ENCODE peak calls at places on chromosome 3, in nine cellular contexts. P is mammary epithelial cell, O is cardiac fibroblast, J is spleen, I is Panc1, G is skeletal muscle cell, D is sigmoid colon, Y is cardiac muscle cell, F is bronchial epithelial cell. A is an unnamed sample.

GRCh38 chr3:38312356-38312755 is 30.3 kb downstream of the SLC22A14 start:
- DNase-seq in J (no peak), O (no peak), I (no peak), P (no peak), F (no peak), Y (no peak), G (no peak), D (no peak), A (no peak)

GRCh38 chr3:151171145-151171544 is 31.9 kb downstream of the GPR171 start:
- DNase-seq in I (no peak), F (no peak), O (no peak), D (peak), G (no peak), J (no peak), P (no peak), Y (no peak), A (no peak)

GRCh38 chr3:34202975-34203374 is 404.5 kb downstream of the PDCD6IP start:
- DNase-seq in O (no peak), P (no peak), G (no peak), I (no peak), D (no peak), J (no peak), F (no peak), Y (no peak), A (peak)

GRCh38 chr3:49785565-49786356 is 581 bp downstream of the IP6K1 start:
- DNase-seq in Y (peak), G (no peak), D (peak), F (no peak), P (peak), I (no peak), J (no peak), O (peak), A (peak)

GRCh38 chr3:71018794-71019193 is 564.7 kb downstream of the FOXP1 start:
- DNase-seq in G (no peak), F (no peak), J (no peak), D (no peak), P (no peak), O (no peak), Y (no peak), I (no peak), A (no peak)

GRCh38 chr3:120559228-120560061 is 36.7 kb upstream of the NDUFB4 start:
- DNase-seq in Y (peak), F (peak), J (peak), G (no peak), D (peak), P (peak), I (no peak), O (peak), A (peak)

GRCh38 chr3:151084893-151085226 is 604 bp upstream of the MED12L start:
- DNase-seq in D (no peak), F (no peak), I (no peak), O (no peak), J (no peak), P (no peak), Y (no peak), G (no peak), A (no peak)

GRCh38 chr3:150006774-150007173 is 36.1 kb upstream of the PFN2 start:
- DNase-seq in G (no peak), I (no peak), O (peak), J (no peak), D (no peak), F (no peak), P (peak), Y (no peak), A (no peak)

GRCh38 chr3:101634591-101635196 is 42.2 kb downstream of the ZBTB11 start:
- DNase-seq in I (no peak), J (peak), P (no peak), D (no peak), F (no peak), G (no peak), Y (no peak), O (no peak), A (no peak)

GRCh38 chr3:101631397-101631796 is 45.5 kb downstream of the ZBTB11 start:
- DNase-seq in P (no peak), D (no peak), Y (no peak), O (no peak), J (no peak), F (no peak), I (no peak), G (no peak), A (no peak)

GRCh38 chr3:101635345-101635744 is 41.6 kb downstream of the ZBTB11 start:
- DNase-seq in G (no peak), Y (no peak), P (no peak), F (no peak), O (no peak), I (no peak), D (no peak), J (peak), A (no peak)

GRCh38 chr3:101633186-101633585 is 43.7 kb downstream of the ZBTB11 start:
- DNase-seq in D (no peak), F (no peak), Y (no peak), P (no peak), G (no peak), J (peak), I (no peak), O (no peak), A (peak)

DNA sequence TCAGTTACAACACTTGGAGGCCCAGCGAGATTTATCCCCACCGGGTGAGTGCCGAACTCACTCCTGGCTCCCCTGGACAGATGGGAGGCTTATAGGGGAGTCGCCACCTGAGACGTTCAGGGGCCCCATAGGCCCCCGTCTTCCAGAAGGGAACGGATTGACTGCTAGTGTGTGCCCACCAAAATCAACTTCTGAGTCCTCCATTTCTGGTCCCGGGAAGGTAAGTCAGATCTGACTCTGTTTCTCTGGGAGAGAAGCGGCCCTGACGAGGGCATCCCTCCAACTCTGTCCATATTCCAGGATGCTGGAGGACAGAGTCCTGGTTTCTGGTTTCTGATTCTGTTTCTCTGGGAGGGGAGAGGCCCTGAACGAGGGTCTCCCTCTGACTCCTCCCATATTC is 44.3 kb downstream of the ZBTB11 start:
- DNase-seq in F (no peak), J (peak), Y (no peak), I (no peak), D (no peak), O (no peak), G (no peak), P (no peak), A (no peak)
- H3K4me3 ChIP-seq in F (no peak), J (no peak), Y (no peak), I (no peak), D (no peak), O (no peak), G (no peak), P (no peak), A (no peak)

DNA sequence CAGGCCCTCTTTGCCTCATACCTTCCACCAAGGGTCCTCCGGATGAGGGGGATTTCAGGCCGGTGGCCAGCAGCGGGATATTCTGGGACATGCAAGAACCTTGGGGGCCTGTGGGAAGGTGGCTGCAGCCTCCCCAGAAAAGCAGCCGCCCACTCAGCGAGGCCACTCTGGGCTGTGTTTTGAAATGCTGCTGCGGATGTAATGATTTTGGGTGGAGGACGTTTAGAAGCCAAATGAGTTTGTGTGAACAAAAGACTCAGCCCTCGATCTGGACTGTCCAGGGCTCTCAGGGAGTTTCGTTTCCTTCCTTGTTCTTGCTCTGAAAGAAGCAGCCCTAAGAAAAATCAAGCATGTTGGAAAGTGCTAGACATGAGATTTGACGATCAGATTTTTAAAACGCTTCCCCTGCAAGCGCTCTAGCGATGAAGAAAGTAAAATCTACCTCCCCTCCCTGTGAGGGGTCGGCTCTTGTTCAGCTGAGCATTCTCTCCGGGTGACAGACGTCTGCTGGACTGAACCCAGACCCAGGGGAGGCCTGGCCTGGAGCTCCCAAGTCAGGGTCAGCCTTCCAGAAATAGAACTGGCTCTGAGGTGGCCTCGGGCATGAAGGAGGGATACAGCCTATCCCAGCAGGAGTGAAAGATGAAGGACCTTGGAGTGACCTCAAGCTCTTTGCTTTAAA is 12.9 kb downstream of the HEG1 start:
- DNase-seq in D (peak), P (no peak), Y (peak), J (no peak), F (no peak), I (no peak), G (no peak), O (peak), A (no peak)
- H3K4me3 ChIP-seq in D (no peak), P (no peak), Y (no peak), J (no peak), F (no peak), I (no peak), G (no peak), O (no peak), A (no peak)

DNA sequence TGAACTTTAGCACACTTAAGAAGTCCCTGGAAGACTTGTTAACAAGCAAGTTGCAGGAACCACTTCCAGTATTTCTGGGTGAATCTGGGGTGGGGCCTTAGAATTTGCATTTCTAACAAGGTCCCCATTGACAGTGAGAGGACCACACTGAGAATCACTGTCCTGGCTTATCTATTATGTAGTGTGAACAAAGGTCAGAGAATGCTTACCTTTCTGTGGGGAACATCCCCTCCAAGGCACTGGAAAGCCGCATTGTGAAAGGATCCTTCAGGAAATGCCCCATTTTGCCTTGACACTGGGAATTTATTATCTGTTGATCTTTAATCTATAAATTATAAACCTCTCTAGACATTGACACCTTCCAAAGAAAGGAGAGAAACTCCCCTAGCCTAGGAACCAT is 74.8 kb downstream of the IGF2BP2 start:
- DNase-seq in J (no peak), Y (no peak), F (no peak), P (no peak), O (no peak), G (no peak), D (no peak), I (no peak), A (no peak)
- H3K4me3 ChIP-seq in J (no peak), Y (no peak), F (no peak), P (no peak), O (no peak), G (no peak), D (no peak), I (no peak), A (no peak)

GRCh38 chr3:74614133-74614967 is at the start of gene CNTN3:
- DNase-seq in J (peak), G (no peak), D (peak), F (no peak), Y (peak), I (no peak), O (peak), P (peak), A (no peak)
- H3K4me3 ChIP-seq in J (no peak), G (peak), D (peak), F (peak), Y (peak), I (peak), O (peak), P (peak), A (peak)

DNA sequence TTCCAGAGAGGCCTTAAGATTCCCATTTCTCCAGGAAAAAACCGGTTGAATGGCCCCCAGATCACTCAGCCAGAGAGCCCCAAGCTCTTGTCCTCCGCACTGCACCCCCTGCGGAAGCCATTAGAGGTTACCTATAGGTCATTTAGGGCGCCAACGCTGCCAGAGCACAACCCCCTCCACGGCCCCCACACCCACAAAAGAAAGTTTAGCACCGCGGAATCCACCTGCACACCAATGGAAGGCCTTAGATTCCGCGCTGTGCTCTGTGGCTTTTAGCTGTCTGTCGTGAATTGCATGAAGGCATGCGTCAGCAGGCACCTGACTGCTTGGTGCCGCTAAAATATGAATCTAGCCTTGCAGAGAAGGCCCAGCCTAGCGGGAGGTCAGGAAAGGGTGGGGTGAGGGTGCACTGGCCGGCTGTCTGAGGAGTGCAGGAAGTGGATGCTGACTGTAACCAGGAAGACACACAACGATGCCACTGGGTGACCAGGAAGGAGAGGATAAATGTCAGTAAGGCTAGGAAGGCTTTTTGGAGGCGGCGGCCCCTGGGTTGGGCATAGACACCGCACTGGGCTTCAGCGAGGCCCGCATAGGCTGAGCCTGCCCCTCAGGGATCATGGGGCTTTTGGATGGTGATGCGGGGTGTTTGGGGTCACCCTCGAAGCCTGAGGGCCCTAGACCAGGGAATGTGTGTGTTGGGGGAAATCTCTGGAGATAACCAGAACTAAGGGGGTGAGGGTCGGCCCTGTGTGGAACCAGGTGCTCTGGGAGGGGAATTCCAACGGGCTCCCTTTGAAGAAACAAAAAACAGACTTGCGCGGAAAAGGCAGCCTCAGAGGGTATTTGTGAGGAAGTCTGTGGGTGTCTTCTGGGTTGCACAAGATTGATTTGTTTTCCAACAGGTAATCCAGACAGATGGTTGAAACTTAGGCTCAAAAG is 964 bp upstream of the NUP210 start:
- DNase-seq in P (no peak), J (peak), D (no peak), F (no peak), O (no peak), I (no peak), G (no peak), Y (no peak), A (no peak)
- H3K4me3 ChIP-seq in P (no peak), J (peak), D (peak), F (no peak), O (no peak), I (peak), G (no peak), Y (peak), A (no peak)

DNA sequence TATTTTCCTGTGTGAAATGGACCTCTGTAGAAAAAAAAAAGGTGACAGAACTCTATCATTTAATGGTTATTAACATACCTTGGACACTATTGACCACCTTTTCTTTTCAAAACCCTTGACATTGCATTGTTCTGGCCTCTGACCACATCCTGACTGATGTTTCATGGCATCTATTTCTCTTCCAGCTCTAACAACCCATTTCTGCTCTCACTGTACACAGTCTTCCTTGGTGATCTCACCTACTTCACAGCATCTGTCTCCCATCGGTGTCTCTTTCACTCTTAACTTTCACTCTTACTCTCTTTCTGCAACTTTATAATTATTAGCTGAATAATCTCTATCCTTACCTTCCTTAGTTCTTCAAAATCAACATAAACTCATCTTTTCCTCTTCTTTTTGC is 217.4 kb upstream of the CD96 start:
- DNase-seq in G (no peak), J (no peak), Y (no peak), D (no peak), P (no peak), I (no peak), O (no peak), F (no peak), A (no peak)
- H3K4me3 ChIP-seq in G (no peak), J (no peak), Y (no peak), D (no peak), P (no peak), I (no peak), O (no peak), F (no peak), A (no peak)

DNA sequence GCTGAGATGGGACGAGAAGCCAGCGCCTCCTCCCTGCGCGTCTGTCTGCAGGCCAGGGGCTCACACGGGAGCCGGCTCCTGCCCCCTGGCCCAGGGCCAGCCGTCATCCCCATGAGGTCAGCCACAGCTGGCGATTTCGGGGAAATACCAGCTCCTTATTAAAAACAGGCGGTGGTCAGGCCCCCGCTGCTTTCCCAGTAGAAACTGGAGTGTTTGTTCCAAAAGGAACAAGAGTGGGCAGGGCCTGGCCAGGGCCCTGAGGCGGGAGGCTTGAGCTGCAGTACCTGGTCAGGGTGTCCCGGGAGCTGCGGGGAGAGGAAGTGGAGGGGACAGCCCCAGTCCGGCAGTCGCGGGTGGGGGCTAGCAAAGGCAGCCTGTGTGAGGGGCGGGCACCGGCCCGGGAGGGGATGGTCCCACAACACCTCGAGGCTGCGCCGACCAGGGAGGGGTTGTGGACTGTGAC is 17.8 kb downstream of the MYL3 start:
- DNase-seq in F (no peak), I (no peak), J (no peak), Y (peak), O (peak), G (peak), P (peak), D (peak), A (no peak)
- H3K4me3 ChIP-seq in F (peak), I (peak), J (peak), Y (no peak), O (peak), G (peak), P (peak), D (peak), A (peak)

DNA sequence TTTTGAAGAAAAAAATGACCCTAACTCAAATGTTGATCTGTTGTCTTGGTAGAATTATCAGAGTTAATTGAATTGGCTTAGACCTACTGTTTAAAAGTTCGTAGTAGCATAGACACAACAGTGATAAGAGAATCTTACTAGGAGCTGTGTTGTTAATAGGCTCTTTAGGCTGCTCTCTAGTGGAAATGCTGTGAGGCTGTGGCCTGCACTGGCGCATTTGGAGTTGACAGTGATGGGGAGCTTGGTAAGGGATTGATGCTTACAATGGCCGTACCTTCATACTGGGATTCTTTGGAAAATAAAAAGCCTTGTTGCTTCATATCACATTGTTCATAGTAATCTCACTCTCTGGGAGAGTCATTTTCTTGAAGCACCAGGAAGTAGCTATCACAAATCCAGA is 56.4 kb downstream of the CEP63 start:
- DNase-seq in D (no peak), I (no peak), P (no peak), O (no peak), Y (peak), F (no peak), J (no peak), G (no peak), A (no peak)
- H3K4me3 ChIP-seq in D (no peak), I (no peak), P (no peak), O (no peak), Y (no peak), F (no peak), J (no peak), G (no peak), A (no peak)

DNA sequence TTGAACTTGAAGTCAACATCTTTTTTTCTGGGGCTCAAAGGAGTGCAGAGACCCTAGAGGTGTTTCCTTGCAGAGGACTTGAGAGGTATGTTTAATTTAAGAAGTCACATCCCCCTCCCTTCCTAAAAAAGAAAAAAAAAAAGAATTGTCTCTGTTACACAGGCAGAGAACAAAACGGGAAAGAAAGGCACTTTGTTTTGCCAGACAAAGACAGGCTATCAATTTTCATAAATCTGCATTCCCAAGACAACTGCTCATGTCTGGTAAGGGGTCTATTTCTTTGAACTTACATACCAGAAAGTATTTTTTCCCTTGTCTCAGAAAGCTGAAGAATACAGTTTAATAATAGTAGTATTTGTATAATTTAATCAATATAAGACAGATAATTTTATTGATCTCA is 109.6 kb upstream of the PDZRN3 start:
- DNase-seq in F (no peak), J (no peak), P (no peak), O (no peak), I (no peak), Y (no peak), G (no peak), D (no peak), A (no peak)
- H3K4me3 ChIP-seq in F (no peak), J (no peak), P (no peak), O (no peak), I (no peak), Y (no peak), G (no peak), D (no peak), A (no peak)